ENCODE peak calls at places on chromosomes 12 and 14, in four cellular contexts. E is heart right ventricle, Y is endothelial cell, Z is MM.1S. X is an unnamed sample.

GRCh38 chr14:58107947-58108552 is 44.0 kb downstream of the ARMH4 start:
- DNase-seq in E (peak), Y (peak), Z (peak), X (peak)

GRCh38 chr12:3313655-3314305 is 177.2 kb upstream of the PRMT8 start:
- DNase-seq in E (no peak), Y (peak), Z (peak), X (no peak)

GRCh38 chr14:34113051-34113511 is 162.2 kb upstream of the EGLN3 start:
- DNase-seq in E (no peak), Y (no peak), Z (no peak), X (no peak)

GRCh38 chr12:91441996-91442395 is 259.4 kb upstream of the DCN start:
- DNase-seq in E (no peak), Y (no peak), Z (no peak), X (no peak)

GRCh38 chr14:24264298-24264697 is 1.3 kb upstream of the TGM1 start:
- DNase-seq in E (no peak), Y (no peak), Z (no peak), X (no peak)

GRCh38 chr14:101055106-101055662 is 151.7 kb upstream of the RTL1 start:
- DNase-seq in E (no peak), Y (no peak), Z (no peak), X (no peak)

GRCh38 chr12:56628671-56629458 is 1.3 kb downstream of the BAZ2A start:
- DNase-seq in E (peak), Y (peak), Z (peak), X (peak)

GRCh38 chr12:132622437-132623071 is 4.0 kb downstream of the P2RX2 start:
- DNase-seq in E (peak), Y (no peak), Z (no peak), X (no peak)

GRCh38 chr14:24630872-24631477 is 3.0 kb downstream of the GZMB start:
- DNase-seq in E (no peak), Y (no peak), Z (no peak), X (no peak)

GRCh38 chr14:52852810-52853521 is 61.6 kb upstream of the GNPNAT1 start:
- DNase-seq in E (no peak), Y (no peak), Z (no peak), X (no peak)

GRCh38 chr12:113298861-113299545 is 35.9 kb downstream of the SLC8B1 start:
- DNase-seq in E (peak), Y (no peak), Z (no peak), X (no peak)

GRCh38 chr14:102993523-102993922 is 63.8 kb downstream of the CDC42BPB start:
- DNase-seq in E (no peak), Y (no peak), Z (no peak), X (no peak)

GRCh38 chr14:50947446-50947845 is 3.2 kb upstream of the PYGL start:
- DNase-seq in E (no peak), Y (no peak), Z (no peak), X (no peak)
- TF ChIP-seq CTCF in E (no peak), Y (no peak), Z (no peak), X (no peak)

DNA sequence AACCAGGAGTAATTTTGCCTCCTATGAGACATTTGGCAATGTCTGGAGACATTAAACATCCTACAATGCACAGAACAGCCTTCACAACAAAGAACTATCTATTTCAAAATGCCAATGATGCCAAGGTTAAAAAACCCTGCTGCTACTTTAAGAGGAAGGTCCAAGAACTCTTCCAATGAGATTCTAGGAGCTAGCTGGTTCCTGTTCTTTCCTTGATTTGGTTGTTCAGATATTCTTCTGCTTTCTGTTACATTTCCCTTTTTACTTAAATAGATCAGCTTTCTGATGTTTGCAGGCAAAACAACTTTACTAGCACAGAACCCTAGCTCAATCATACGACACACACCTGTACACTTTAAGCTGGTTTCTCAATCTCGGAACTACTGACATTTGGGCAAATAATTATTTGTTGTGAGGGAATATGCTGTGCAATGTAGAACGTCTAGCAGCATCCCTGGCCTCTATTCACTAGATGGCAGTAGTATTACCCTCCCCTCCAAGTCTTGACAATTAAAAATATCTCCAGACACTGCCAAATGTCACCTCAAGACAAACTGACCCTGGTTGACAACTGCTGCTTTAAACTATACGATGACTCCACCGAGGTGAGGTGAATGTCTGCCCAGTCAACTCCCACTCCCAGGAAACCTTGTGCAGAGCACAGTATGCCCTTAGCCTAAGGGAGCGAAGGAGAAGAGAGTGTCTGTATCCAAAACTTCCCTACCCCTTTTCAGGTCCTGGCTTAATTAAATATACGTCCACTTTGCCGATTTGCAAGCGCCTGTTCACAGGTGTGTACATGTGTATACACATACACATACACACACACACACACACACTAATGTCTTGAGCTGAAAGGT is 4.4 kb downstream of the BLTP3B start:
- DNase-seq in E (no peak), Y (no peak), Z (peak), X (no peak)
- TF ChIP-seq CTCF in E (peak), Y (no peak), Z (peak), X (no peak)

DNA sequence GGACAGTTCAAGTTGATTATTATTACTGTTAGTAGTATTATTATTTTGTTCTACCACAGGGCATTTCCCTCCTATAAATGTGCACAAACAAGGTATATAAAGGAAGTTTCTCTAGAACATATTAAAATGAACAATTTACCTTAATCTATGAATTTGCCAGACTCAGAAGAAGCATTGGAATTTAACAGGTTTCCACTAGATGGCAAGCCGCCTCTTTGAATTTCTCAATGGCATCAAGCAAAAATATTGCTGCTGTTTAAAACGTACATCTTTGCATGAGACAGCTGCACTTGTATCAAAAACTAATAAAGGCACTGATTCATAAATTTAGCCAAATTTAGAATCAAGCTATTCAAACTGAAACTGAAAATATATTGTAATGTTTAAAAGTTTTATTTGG is 34.6 kb upstream of the MIS18BP1 start:
- DNase-seq in E (no peak), Y (no peak), Z (no peak), X (no peak)
- TF ChIP-seq CTCF in E (no peak), Y (no peak), Z (no peak), X (no peak)

GRCh38 chr14:87233806-87234384 is 759.1 kb downstream of the GALC start:
- DNase-seq in E (no peak), Y (no peak), Z (no peak), X (no peak)

GRCh38 chr14:87233266-87233665 is 759.7 kb downstream of the GALC start:
- DNase-seq in E (no peak), Y (no peak), Z (peak), X (no peak)

GRCh38 chr14:87231336-87232026 is 761.5 kb downstream of the GALC start:
- DNase-seq in E (no peak), Y (no peak), Z (no peak), X (no peak)

GRCh38 chr14:87230726-87231125 is 762.3 kb downstream of the GALC start:
- DNase-seq in E (no peak), Y (no peak), Z (no peak), X (no peak)

GRCh38 chr14:87229131-87229530 is 763.9 kb downstream of the GALC start:
- DNase-seq in E (no peak), Y (no peak), Z (no peak), X (no peak)
- TF ChIP-seq CTCF in E (no peak), Y (no peak), Z (no peak), X (no peak)

GRCh38 chr12:109624467-109624866 is 50.9 kb downstream of the MVK start:
- DNase-seq in E (no peak), Y (no peak), Z (no peak), X (no peak)

GRCh38 chr12:109627633-109628032 is 54.0 kb downstream of the MVK start:
- DNase-seq in E (no peak), Y (no peak), Z (no peak), X (no peak)

GRCh38 chr12:109626378-109627115 is 53.0 kb downstream of the MVK start:
- DNase-seq in E (no peak), Y (no peak), Z (no peak), X (no peak)

GRCh38 chr12:109625749-109626377 is 52.3 kb downstream of the MVK start:
- DNase-seq in E (no peak), Y (no peak), Z (no peak), X (no peak)

GRCh38 chr12:109625131-109625559 is 51.6 kb downstream of the MVK start:
- DNase-seq in E (peak), Y (no peak), Z (no peak), X (no peak)
- TF ChIP-seq CTCF in E (no peak), Y (no peak), Z (no peak), X (no peak)

GRCh38 chr12:123532808-123533649 is 490 bp downstream of the RILPL1 start:
- DNase-seq in E (peak), Y (peak), Z (no peak), X (peak)

GRCh38 chr12:123530683-123531082 is 2.8 kb downstream of the RILPL1 start:
- DNase-seq in E (no peak), Y (no peak), Z (no peak), X (no peak)

GRCh38 chr12:123532021-123532420 is 1.5 kb downstream of the RILPL1 start:
- DNase-seq in E (peak), Y (peak), Z (peak), X (no peak)

GRCh38 chr12:123531091-123531490 is 2.4 kb downstream of the RILPL1 start:
- DNase-seq in E (peak), Y (no peak), Z (no peak), X (no peak)

DNA sequence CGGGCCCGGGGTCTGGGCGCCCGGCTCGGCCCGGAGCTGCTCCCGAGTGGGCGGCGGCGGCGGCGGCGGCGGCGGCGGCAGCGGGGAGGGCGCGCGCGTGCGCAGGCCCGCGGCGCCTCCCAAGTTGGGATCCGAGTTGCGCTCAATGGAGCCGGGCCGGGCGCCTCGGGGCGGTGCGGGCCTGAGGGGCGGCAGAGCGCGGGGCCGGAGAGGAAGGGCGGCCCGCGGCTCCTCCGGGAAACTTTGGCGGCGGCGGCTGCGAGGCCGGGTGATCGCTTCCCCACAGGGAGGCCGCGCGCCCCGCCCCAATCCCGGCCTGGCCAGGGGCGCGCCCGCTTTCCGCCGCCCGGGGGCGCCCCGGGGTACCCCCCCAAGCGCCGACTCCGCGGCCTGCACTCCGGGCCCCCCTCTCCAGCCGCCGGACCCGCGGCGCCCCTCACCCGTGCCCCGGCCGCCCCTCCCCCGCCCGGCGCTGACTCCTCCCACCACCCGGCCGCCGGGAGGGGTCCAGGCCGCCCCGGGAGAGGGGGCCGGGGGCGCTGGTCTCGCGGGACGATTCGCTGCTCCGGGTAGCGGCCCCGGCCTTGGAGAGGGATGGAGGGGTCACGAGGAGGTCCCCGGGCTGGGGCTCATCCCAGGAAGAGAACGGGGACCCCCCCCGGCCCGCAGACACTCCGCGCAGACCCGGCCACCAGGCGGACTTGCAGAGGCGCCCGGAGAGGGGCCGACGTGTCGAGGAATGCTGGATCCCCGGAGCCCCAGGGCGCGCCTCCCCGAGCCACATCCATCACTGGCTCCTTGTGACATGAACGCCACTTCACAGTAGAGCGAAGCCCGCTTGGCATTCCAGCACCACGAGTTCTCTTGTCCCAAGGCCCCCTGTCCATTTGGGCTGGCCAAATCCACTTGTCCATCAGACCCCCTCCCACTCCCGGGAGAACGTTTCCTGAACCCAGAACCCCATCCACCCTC is at the start of gene RILPL1:
- DNase-seq in E (peak), Y (peak), Z (peak), X (peak)
- TF ChIP-seq CTCF in E (peak), Y (peak), Z (no peak), X (peak)

GRCh38 chr14:75934998-75935628 is 46.7 kb downstream of the TGFB3 start:
- DNase-seq in E (no peak), Y (no peak), Z (no peak), X (no peak)
- TF ChIP-seq CTCF in E (no peak), Y (no peak), Z (no peak), X (no peak)

DNA sequence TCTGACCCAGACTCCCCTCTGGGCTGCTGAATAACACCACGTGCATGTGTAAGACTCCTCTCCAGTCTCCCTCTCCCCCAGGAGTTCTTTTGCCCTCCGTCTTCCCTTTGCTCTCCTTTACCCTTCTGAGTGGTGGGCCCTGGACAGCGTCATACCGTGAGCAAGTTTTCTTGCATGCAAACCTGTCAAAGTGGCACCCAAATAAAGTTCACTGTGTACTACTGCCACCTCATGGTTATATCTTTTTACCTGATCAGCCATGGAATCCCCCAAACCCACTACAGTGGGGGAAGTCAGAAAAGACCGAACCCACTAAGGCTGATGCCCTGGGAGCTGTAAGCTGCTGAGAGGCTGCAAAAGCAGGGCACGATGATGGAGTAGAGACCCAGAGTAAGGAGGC is 131.1 kb upstream of the VRK1 start:
- DNase-seq in E (no peak), Y (no peak), Z (no peak), X (no peak)
- TF ChIP-seq CTCF in E (no peak), Y (no peak), Z (no peak), X (no peak)

GRCh38 chr14:22489247-22489551 is 99.8 kb downstream of the DAD1 start:
- DNase-seq in E (no peak), Y (no peak), Z (no peak), X (no peak)
- TF ChIP-seq CTCF in E (no peak), Y (no peak), Z (no peak), X (no peak)